ENCODE peak calls at places on chromosomes 12 and 14, in eight cellular contexts. One of them, this sample, is unnamed.

GRCh38 chr12:122687091-122687490 is 16.1 kb downstream of the HCAR2 start:
- DNase-seq in breast epithelium: no peak
- DNase-seq in K562: no peak
- DNase-seq in heart left ventricle: no peak
- DNase-seq in adrenal gland: no peak
- DNase-seq in IMR-90: peak
- DNase-seq in A549: no peak
- DNase-seq in tibial nerve: no peak
- DNase-seq in this sample: no peak

GRCh38 chr14:56189306-56189705 is 71.1 kb downstream of the PELI2 start:
- DNase-seq in K562: no peak
- DNase-seq in breast epithelium: no peak
- DNase-seq in IMR-90: peak
- DNase-seq in adrenal gland: no peak
- DNase-seq in tibial nerve: no peak
- DNase-seq in A549: peak
- DNase-seq in heart left ventricle: no peak
- DNase-seq in this sample: no peak

GRCh38 chr12:89236748-89237428 is 115.4 kb downstream of the DUSP6 start:
- DNase-seq in K562: no peak
- DNase-seq in heart left ventricle: no peak
- DNase-seq in A549: no peak
- DNase-seq in breast epithelium: no peak
- DNase-seq in IMR-90: peak
- DNase-seq in tibial nerve: no peak
- DNase-seq in adrenal gland: no peak
- DNase-seq in this sample: no peak

GRCh38 chr12:87586158-87586557 is 443.0 kb downstream of the C12orf50 start:
- DNase-seq in breast epithelium: no peak
- DNase-seq in A549: no peak
- DNase-seq in heart left ventricle: no peak
- DNase-seq in K562: no peak
- DNase-seq in adrenal gland: no peak
- DNase-seq in IMR-90: no peak
- DNase-seq in tibial nerve: no peak
- DNase-seq in this sample: no peak

GRCh38 chr12:120693848-120694247 is 6.9 kb downstream of the MLEC start:
- DNase-seq in K562: no peak
- DNase-seq in A549: no peak
- DNase-seq in breast epithelium: no peak
- DNase-seq in IMR-90: no peak
- DNase-seq in adrenal gland: no peak
- DNase-seq in tibial nerve: no peak
- DNase-seq in heart left ventricle: no peak
- DNase-seq in this sample: no peak

GRCh38 chr12:113903381-113903863 is 62.7 kb downstream of the RBM19 start:
- DNase-seq in heart left ventricle: no peak
- DNase-seq in tibial nerve: no peak
- DNase-seq in A549: no peak
- DNase-seq in breast epithelium: no peak
- DNase-seq in adrenal gland: no peak
- DNase-seq in IMR-90: peak
- DNase-seq in K562: no peak
- DNase-seq in this sample: no peak

GRCh38 chr12:46990211-46990610 is 89.2 kb upstream of the PCED1B start:
- DNase-seq in heart left ventricle: no peak
- DNase-seq in adrenal gland: no peak
- DNase-seq in IMR-90: no peak
- DNase-seq in tibial nerve: no peak
- DNase-seq in breast epithelium: no peak
- DNase-seq in K562: no peak
- DNase-seq in A549: no peak
- DNase-seq in this sample: no peak

GRCh38 chr14:76872796-76873432 is 46.7 kb downstream of the LRRC74A start:
- DNase-seq in IMR-90: peak
- DNase-seq in tibial nerve: peak
- DNase-seq in breast epithelium: peak
- DNase-seq in adrenal gland: peak
- DNase-seq in heart left ventricle: no peak
- DNase-seq in K562: peak
- DNase-seq in A549: peak
- DNase-seq in this sample: peak

GRCh38 chr14:98932436-98933325 is 339.3 kb downstream of the BCL11B start:
- DNase-seq in IMR-90: no peak
- DNase-seq in K562: no peak
- DNase-seq in tibial nerve: no peak
- DNase-seq in breast epithelium: no peak
- DNase-seq in adrenal gland: no peak
- DNase-seq in heart left ventricle: no peak
- DNase-seq in A549: no peak
- DNase-seq in this sample: peak

GRCh38 chr12:102871014-102871413 is 46.0 kb downstream of the PAH start:
- DNase-seq in adrenal gland: no peak
- DNase-seq in K562: no peak
- DNase-seq in IMR-90: no peak
- DNase-seq in breast epithelium: no peak
- DNase-seq in heart left ventricle: no peak
- DNase-seq in tibial nerve: no peak
- DNase-seq in A549: no peak
- DNase-seq in this sample: no peak

GRCh38 chr12:7431993-7432685 is 11.8 kb downstream of the CD163L1 start:
- DNase-seq in breast epithelium: no peak
- DNase-seq in heart left ventricle: no peak
- DNase-seq in tibial nerve: no peak
- DNase-seq in adrenal gland: no peak
- DNase-seq in IMR-90: peak
- DNase-seq in A549: no peak
- DNase-seq in K562: no peak
- DNase-seq in this sample: no peak

GRCh38 chr12:116863275-116863767 is 17.9 kb downstream of the HRK start:
- DNase-seq in breast epithelium: no peak
- DNase-seq in tibial nerve: no peak
- DNase-seq in K562: peak
- DNase-seq in heart left ventricle: no peak
- DNase-seq in IMR-90: peak
- DNase-seq in A549: peak
- DNase-seq in adrenal gland: no peak
- DNase-seq in this sample: no peak

GRCh38 chr14:90397401-90398314 is 829 bp downstream of the CALM1 start:
- DNase-seq in A549: peak
- DNase-seq in tibial nerve: peak
- DNase-seq in IMR-90: peak
- DNase-seq in K562: peak
- DNase-seq in heart left ventricle: peak
- DNase-seq in adrenal gland: peak
- DNase-seq in breast epithelium: peak
- DNase-seq in this sample: peak

GRCh38 chr12:15978431-15978950 is 67.4 kb downstream of the DERA start:
- DNase-seq in IMR-90: peak
- DNase-seq in heart left ventricle: no peak
- DNase-seq in tibial nerve: no peak
- DNase-seq in breast epithelium: no peak
- DNase-seq in adrenal gland: no peak
- DNase-seq in K562: no peak
- DNase-seq in A549: no peak
- DNase-seq in this sample: no peak

GRCh38 chr14:68825729-68826128 is 32.9 kb upstream of the ZFP36L1 start:
- DNase-seq in breast epithelium: no peak
- DNase-seq in adrenal gland: no peak
- DNase-seq in K562: no peak
- DNase-seq in IMR-90: no peak
- DNase-seq in tibial nerve: no peak
- DNase-seq in heart left ventricle: no peak
- DNase-seq in A549: no peak
- DNase-seq in this sample: no peak

GRCh38 chr14:90848944-90849731 is 32.9 kb upstream of the TTC7B start:
- DNase-seq in A549: no peak
- DNase-seq in adrenal gland: peak
- DNase-seq in breast epithelium: no peak
- DNase-seq in K562: no peak
- DNase-seq in IMR-90: peak
- DNase-seq in heart left ventricle: no peak
- DNase-seq in tibial nerve: no peak
- DNase-seq in this sample: no peak

GRCh38 chr14:69518341-69519101 is 34.0 kb downstream of the PLEKHD1 start:
- DNase-seq in tibial nerve: no peak
- DNase-seq in breast epithelium: no peak
- DNase-seq in A549: no peak
- DNase-seq in heart left ventricle: no peak
- DNase-seq in K562: no peak
- DNase-seq in adrenal gland: no peak
- DNase-seq in IMR-90: no peak
- DNase-seq in this sample: no peak

GRCh38 chr12:47938594-47938993 is 24.8 kb upstream of the TMEM106C start:
- DNase-seq in adrenal gland: no peak
- DNase-seq in heart left ventricle: no peak
- DNase-seq in IMR-90: no peak
- DNase-seq in A549: no peak
- DNase-seq in tibial nerve: no peak
- DNase-seq in K562: no peak
- DNase-seq in breast epithelium: no peak
- DNase-seq in this sample: no peak

GRCh38 chr12:53042607-53043454 is 7.0 kb upstream of the TNS2 start:
- DNase-seq in tibial nerve: peak
- DNase-seq in breast epithelium: no peak
- DNase-seq in adrenal gland: peak
- DNase-seq in A549: no peak
- DNase-seq in IMR-90: no peak
- DNase-seq in K562: no peak
- DNase-seq in heart left ventricle: no peak
- DNase-seq in this sample: no peak

GRCh38 chr12:57614178-57614947 is 3.1 kb downstream of the ARHGEF25 start:
- DNase-seq in heart left ventricle: no peak
- DNase-seq in IMR-90: peak
- DNase-seq in adrenal gland: no peak
- DNase-seq in tibial nerve: no peak
- DNase-seq in K562: peak
- DNase-seq in A549: peak
- DNase-seq in breast epithelium: no peak
- DNase-seq in this sample: no peak

GRCh38 chr14:105328678-105329390 is 14.3 kb downstream of the PACS2 start:
- DNase-seq in tibial nerve: no peak
- DNase-seq in heart left ventricle: no peak
- DNase-seq in K562: no peak
- DNase-seq in breast epithelium: no peak
- DNase-seq in IMR-90: no peak
- DNase-seq in adrenal gland: peak
- DNase-seq in A549: no peak
- DNase-seq in this sample: no peak

GRCh38 chr14:101708853-101709532 is 52.5 kb upstream of the PPP2R5C start:
- DNase-seq in tibial nerve: no peak
- DNase-seq in heart left ventricle: no peak
- DNase-seq in adrenal gland: no peak
- DNase-seq in A549: no peak
- DNase-seq in IMR-90: no peak
- DNase-seq in K562: no peak
- DNase-seq in breast epithelium: peak
- DNase-seq in this sample: no peak
- H3K27ac ChIP-seq in tibial nerve: no peak
- H3K27ac ChIP-seq in heart left ventricle: no peak
- H3K27ac ChIP-seq in adrenal gland: no peak
- H3K27ac ChIP-seq in A549: no peak
- H3K27ac ChIP-seq in IMR-90: no peak
- H3K27ac ChIP-seq in K562: peak
- H3K27ac ChIP-seq in breast epithelium: no peak
- H3K27ac ChIP-seq in this sample: no peak

GRCh38 chr12:1474059-1474537 is 120.3 kb downstream of the FBXL14 start:
- DNase-seq in A549: peak
- DNase-seq in breast epithelium: no peak
- DNase-seq in K562: no peak
- DNase-seq in adrenal gland: peak
- DNase-seq in heart left ventricle: no peak
- DNase-seq in tibial nerve: no peak
- DNase-seq in IMR-90: peak
- DNase-seq in this sample: no peak
- TF ChIP-seq POLR2A in A549: no peak
- TF ChIP-seq POLR2A in breast epithelium: no peak
- TF ChIP-seq POLR2A in K562: no peak
- TF ChIP-seq POLR2A in adrenal gland: no peak
- TF ChIP-seq POLR2A in heart left ventricle: no peak
- TF ChIP-seq POLR2A in tibial nerve: no peak
- TF ChIP-seq POLR2A in IMR-90: peak
- TF ChIP-seq POLR2A in this sample: no peak

GRCh38 chr12:4104722-4105244 is 168.8 kb upstream of the CCND2 start:
- DNase-seq in adrenal gland: no peak
- DNase-seq in K562: no peak
- DNase-seq in tibial nerve: no peak
- DNase-seq in heart left ventricle: no peak
- DNase-seq in IMR-90: no peak
- DNase-seq in A549: no peak
- DNase-seq in breast epithelium: no peak
- DNase-seq in this sample: no peak
- H3K27ac ChIP-seq in adrenal gland: no peak
- H3K27ac ChIP-seq in K562: no peak
- H3K27ac ChIP-seq in tibial nerve: no peak
- H3K27ac ChIP-seq in heart left ventricle: no peak
- H3K27ac ChIP-seq in IMR-90: no peak
- H3K27ac ChIP-seq in A549: no peak
- H3K27ac ChIP-seq in breast epithelium: no peak
- H3K27ac ChIP-seq in this sample: no peak

GRCh38 chr14:95515523-95516517 is 630 bp downstream of the SYNE3 start:
- DNase-seq in tibial nerve: no peak
- DNase-seq in A549: peak
- DNase-seq in adrenal gland: peak
- DNase-seq in K562: peak
- DNase-seq in heart left ventricle: peak
- DNase-seq in IMR-90: peak
- DNase-seq in breast epithelium: peak
- DNase-seq in this sample: peak
- TF ChIP-seq POLR2A in tibial nerve: no peak
- TF ChIP-seq POLR2A in A549: no peak
- TF ChIP-seq POLR2A in adrenal gland: no peak
- TF ChIP-seq POLR2A in K562: no peak
- TF ChIP-seq POLR2A in heart left ventricle: no peak
- TF ChIP-seq POLR2A in IMR-90: no peak
- TF ChIP-seq POLR2A in breast epithelium: no peak
- TF ChIP-seq POLR2A in this sample: no peak

DNA sequence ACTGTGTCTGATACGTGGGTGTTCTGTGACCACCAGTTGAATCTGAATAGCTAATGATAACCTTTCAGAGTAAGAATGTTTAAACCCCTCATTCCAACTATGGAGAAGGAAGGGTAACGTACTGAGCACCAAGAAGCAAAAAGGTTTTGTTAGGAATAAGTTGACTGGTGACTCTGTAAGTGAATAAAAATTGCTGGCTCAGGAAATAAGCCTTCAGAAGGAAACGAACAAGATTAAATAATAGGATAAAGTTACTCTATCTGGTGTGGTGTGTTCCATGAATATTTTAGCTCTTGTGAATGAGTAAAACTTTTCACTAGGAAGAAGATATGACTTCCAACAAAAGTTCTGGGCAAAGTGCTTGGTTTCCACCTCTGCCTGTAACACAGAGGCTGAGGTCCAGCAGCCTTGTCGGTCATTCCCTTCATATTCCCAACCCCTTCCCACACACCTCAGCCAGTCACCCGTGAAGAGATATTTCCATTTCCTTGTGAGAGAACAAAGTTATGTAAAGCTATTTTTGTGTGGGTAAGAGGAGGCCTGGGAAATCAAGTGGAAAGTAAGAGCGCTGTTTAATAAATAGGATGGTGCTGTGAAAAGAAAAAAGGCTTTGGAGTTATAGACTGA is 47.1 kb downstream of the ARF6 start:
- DNase-seq in tibial nerve: no peak
- DNase-seq in adrenal gland: no peak
- DNase-seq in IMR-90: no peak
- DNase-seq in A549: no peak
- DNase-seq in K562: no peak
- DNase-seq in heart left ventricle: no peak
- DNase-seq in breast epithelium: no peak
- DNase-seq in this sample: no peak
- H3K27ac ChIP-seq in tibial nerve: no peak
- H3K27ac ChIP-seq in adrenal gland: no peak
- H3K27ac ChIP-seq in IMR-90: no peak
- H3K27ac ChIP-seq in A549: peak
- H3K27ac ChIP-seq in K562: no peak
- H3K27ac ChIP-seq in heart left ventricle: no peak
- H3K27ac ChIP-seq in breast epithelium: no peak
- H3K27ac ChIP-seq in this sample: peak

This sample was measured in spleen.